ENCODE peak calls at places on chromosomes 5 and 9, in seven cellular contexts. F is kidney; W is stimulated activated CD4-positive, alpha-beta T cell treated with anti-CD3 and anti-CD28 coated beads, Interleukin-12 subunit alpha, Interleukin-12 subunit beta, amount 100 ng/mL, for 4 hours; V is amniotic epithelial cell; O is GM04504; J is lung; P is GM23248. R is an unnamed sample.

GRCh38 chr5:53790026-53790425 is 229.6 kb downstream of the NDUFS4 start:
- DNase-seq in J (no peak), W (no peak), O (no peak), F (no peak), P (no peak), V (no peak), R (no peak)

GRCh38 chr5:79621056-79621455 is 8.8 kb downstream of the TENT2 start:
- DNase-seq in O (peak), F (no peak), W (no peak), J (no peak), V (peak), P (peak), R (no peak)

GRCh38 chr5:7468742-7469141 is 72.8 kb downstream of the ADCY2 start:
- DNase-seq in W (no peak), J (no peak), V (no peak), O (no peak), F (no peak), P (no peak), R (no peak)

GRCh38 chr9:112894031-112894430 is 3.4 kb upstream of the SLC46A2 start:
- DNase-seq in O (no peak), W (no peak), F (no peak), P (peak), J (no peak), V (peak), R (no peak)

GRCh38 chr9:120579139-120579749 is 723 bp downstream of the CDK5RAP2 start:
- DNase-seq in J (peak), V (no peak), W (no peak), F (no peak), P (peak), O (no peak), R (no peak)

GRCh38 chr5:1934801-1935429 is 52.2 kb upstream of the IRX4 start:
- DNase-seq in F (no peak), V (no peak), J (no peak), W (no peak), O (no peak), P (no peak), R (no peak)

GRCh38 chr9:112252194-112252593 is 77.1 kb upstream of the SUSD1 start:
- DNase-seq in V (no peak), F (no peak), J (no peak), P (no peak), O (no peak), W (no peak), R (no peak)

GRCh38 chr9:106467113-106467846 is 395.7 kb upstream of the ZNF462 start:
- DNase-seq in W (no peak), P (no peak), J (no peak), O (no peak), F (no peak), V (peak), R (no peak)

GRCh38 chr9:36748322-36748899 is 175.7 kb downstream of the MELK start:
- DNase-seq in F (no peak), J (no peak), W (no peak), O (no peak), P (peak), V (peak), R (peak)

GRCh38 chr9:87875839-87876545 is 6.7 kb upstream of the SPATA31E1 start:
- DNase-seq in P (no peak), W (no peak), F (no peak), O (no peak), J (no peak), V (no peak), R (no peak)

GRCh38 chr9:91001146-91001611 is 199.6 kb downstream of the SYK start:
- DNase-seq in F (no peak), P (peak), W (no peak), V (peak), J (no peak), O (no peak), R (no peak)

GRCh38 chr9:92963831-92964606 is 16.7 kb downstream of the FGD3 start:
- DNase-seq in J (peak), F (peak), O (no peak), V (no peak), W (peak), P (no peak), R (no peak)

GRCh38 chr5:66854429-66854828 is 258.2 kb downstream of the MAST4 start:
- DNase-seq in P (no peak), V (no peak), W (no peak), F (no peak), J (no peak), O (no peak), R (no peak)

R was measured in left colon.